ENCODE peak calls at places on chromosomes 5 and 9, in eight cellular contexts. B is B cell, X is cardiac muscle cell, W is AG04450, K is GM12865, Z is neural progenitor cell, Y is IMR-90, P is RWPE1. H is an unnamed sample.

GRCh38 chr5:1515311-1515920 is 8.3 kb downstream of the LPCAT1 start:
- DNase-seq in X (no peak), Z (no peak), P (no peak), B (no peak), K (no peak), W (no peak), Y (no peak), H (no peak)

GRCh38 chr5:84384604-84385575 is at the start of gene EDIL3:
- DNase-seq in X (peak), Y (peak), P (peak), Z (peak), K (no peak), W (no peak), B (no peak), H (no peak)

GRCh38 chr5:171158581-171158980 is 150.5 kb upstream of the TLX3 start:
- DNase-seq in W (no peak), Z (no peak), B (no peak), X (no peak), K (no peak), P (peak), Y (no peak), H (no peak)

GRCh38 chr5:90421136-90421535 is 11.6 kb upstream of the CETN3 start:
- DNase-seq in X (peak), K (peak), W (no peak), Y (peak), B (no peak), Z (peak), P (no peak), H (peak)

GRCh38 chr5:17398439-17398838 is 99.6 kb upstream of the TAF11L2 start:
- DNase-seq in Y (peak), B (no peak), K (no peak), X (peak), Z (no peak), W (peak), P (peak), H (no peak)

GRCh38 chr5:66958126-66958983 is 238.2 kb downstream of the CD180 start:
- DNase-seq in B (no peak), Y (peak), X (peak), Z (no peak), P (peak), W (no peak), K (no peak), H (no peak)

GRCh38 chr9:131714161-131714646 is 25.7 kb downstream of the RAPGEF1 start:
- DNase-seq in Z (no peak), K (no peak), B (no peak), W (peak), X (peak), Y (peak), P (peak), H (no peak)

GRCh38 chr9:84701801-84702200 is 32.3 kb downstream of the NTRK2 start:
- DNase-seq in Y (no peak), X (no peak), W (no peak), B (no peak), K (peak), P (peak), Z (no peak), H (no peak)

GRCh38 chr5:76622973-76623596 is at the start of gene F2RL2:
- DNase-seq in P (peak), B (no peak), K (no peak), X (peak), Y (peak), W (peak), Z (peak), H (no peak)

GRCh38 chr5:148796931-148797330 is 29.5 kb upstream of the ADRB2 start:
- DNase-seq in K (no peak), Y (no peak), W (no peak), Z (no peak), X (no peak), B (no peak), P (peak), H (no peak)

GRCh38 chr5:170333161-170333909 is 35.8 kb upstream of the LCP2 start:
- DNase-seq in W (no peak), Z (peak), X (no peak), K (peak), P (no peak), B (peak), Y (no peak), H (peak)

GRCh38 chr5:76838481-76839261 is 11.1 kb upstream of the S100Z start:
- DNase-seq in Y (peak), K (no peak), Z (no peak), X (no peak), B (no peak), P (no peak), W (no peak), H (no peak)

GRCh38 chr9:5459289-5459829 is 9.0 kb downstream of the CD274 start:
- DNase-seq in P (no peak), Z (no peak), X (peak), Y (no peak), B (no peak), W (no peak), K (peak), H (peak)

GRCh38 chr9:130266236-130267098 is 907 bp downstream of the HMCN2 start:
- DNase-seq in Z (peak), P (no peak), B (no peak), W (no peak), K (no peak), Y (no peak), X (no peak), H (no peak)

GRCh38 chr9:4970970-4971641 is 14.0 kb upstream of the JAK2 start:
- DNase-seq in Z (no peak), B (peak), X (no peak), W (no peak), Y (no peak), K (peak), P (no peak), H (peak)

GRCh38 chr5:143456952-143457547 is 53.6 kb upstream of the NR3C1 start:
- DNase-seq in W (no peak), X (peak), B (no peak), P (peak), Z (no peak), K (no peak), Y (peak), H (no peak)

GRCh38 chr9:84832453-84832852 is 162.9 kb downstream of the NTRK2 start:
- DNase-seq in B (no peak), K (no peak), Z (no peak), Y (no peak), X (no peak), W (no peak), P (no peak), H (no peak)

GRCh38 chr9:36245906-36246305 is 12.3 kb downstream of the GNE start:
- DNase-seq in Z (no peak), X (no peak), P (no peak), W (no peak), Y (peak), B (no peak), K (no peak), H (no peak)

GRCh38 chr9:127968717-127969383 is 11.9 kb downstream of the EEIG1 start:
- DNase-seq in Z (no peak), Y (peak), W (peak), X (peak), B (no peak), K (no peak), P (peak), H (no peak)

GRCh38 chr5:15763754-15764153 is 263.8 kb downstream of the FBXL7 start:
- DNase-seq in K (no peak), Z (no peak), W (no peak), P (no peak), B (no peak), X (peak), Y (peak), H (no peak)

DNA sequence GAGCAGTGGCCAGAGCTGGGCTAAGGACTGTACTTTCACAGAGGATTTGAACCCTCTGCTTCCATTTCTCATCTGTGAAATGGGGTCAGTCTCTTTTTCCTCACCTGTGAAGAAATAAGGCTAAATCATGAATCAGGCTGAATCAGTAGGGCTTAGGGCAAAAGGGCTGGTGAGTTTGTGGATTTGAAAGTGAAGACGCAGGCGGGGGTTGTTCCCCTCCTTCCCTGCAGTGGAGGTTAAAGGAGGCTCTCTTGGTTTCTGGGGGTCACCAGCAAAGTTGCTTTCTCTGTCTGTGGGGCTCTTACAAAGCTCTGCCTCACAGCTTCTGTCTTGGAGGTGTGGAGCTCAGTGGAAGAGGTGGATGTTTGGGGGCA is 17.6 kb upstream of the NDST1 start:
- DNase-seq in P (no peak), Y (no peak), Z (no peak), K (no peak), B (no peak), W (no peak), X (no peak), H (no peak)
- TF ChIP-seq CTCF in P (no peak), Y (no peak), Z (no peak), K (no peak), B (no peak), W (no peak), X (no peak), H (no peak)

DNA sequence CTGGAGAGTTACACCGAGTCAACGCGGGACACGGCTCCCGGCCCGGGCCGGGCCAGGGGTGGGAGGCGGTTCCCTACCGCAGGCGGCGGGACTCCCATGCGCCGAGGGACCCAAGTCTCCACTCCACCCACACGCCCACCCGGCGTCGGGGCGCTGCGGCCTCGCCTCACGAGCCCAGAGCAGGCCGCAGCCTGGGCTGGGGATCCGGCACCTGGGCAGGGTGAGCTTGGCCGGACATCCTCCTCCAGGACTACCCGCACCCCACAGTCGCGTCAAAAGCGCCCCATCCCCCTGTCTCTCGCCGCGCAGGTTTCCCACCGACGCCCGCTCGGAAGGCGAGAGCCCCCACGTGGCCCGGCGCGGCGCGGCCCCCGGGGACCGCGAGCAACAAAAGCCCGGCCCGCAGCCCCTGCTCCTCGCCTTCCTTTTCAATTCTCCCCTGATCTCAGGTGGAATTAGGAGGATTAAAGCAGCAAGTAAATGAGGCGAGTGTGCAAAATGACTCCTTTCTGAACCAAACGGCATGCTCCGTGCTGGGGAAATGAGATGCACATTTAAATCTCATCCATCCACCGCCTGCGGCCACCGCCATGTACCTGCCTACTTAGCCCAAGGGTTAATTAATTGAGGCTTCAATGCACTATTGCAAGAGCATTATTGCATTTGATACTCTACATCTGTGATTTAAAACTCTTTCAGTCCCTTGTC is 196.6 kb upstream of the TBCA start:
- DNase-seq in P (no peak), X (no peak), K (peak), Z (peak), Y (no peak), W (no peak), B (peak), H (peak)
- TF ChIP-seq CTCF in P (no peak), X (no peak), K (peak), Z (peak), Y (peak), W (peak), B (peak), H (peak)

GRCh38 chr5:141881886-141882285 is 3.7 kb upstream of the PCDH1 start:
- DNase-seq in P (no peak), Y (no peak), Z (peak), K (no peak), W (no peak), X (no peak), B (no peak), H (no peak)

GRCh38 chr5:141880961-141881801 is 3.0 kb upstream of the PCDH1 start:
- DNase-seq in X (no peak), B (no peak), Z (peak), Y (no peak), K (peak), W (no peak), P (no peak), H (no peak)

GRCh38 chr5:141878771-141879759 is 855 bp upstream of the PCDH1 start:
- DNase-seq in W (peak), X (peak), Y (peak), B (peak), P (peak), K (peak), Z (peak), H (peak)

GRCh38 chr5:141878186-141878770 is at the start of gene PCDH1:
- DNase-seq in B (peak), K (no peak), Z (peak), P (peak), Y (peak), X (peak), W (no peak), H (no peak)

DNA sequence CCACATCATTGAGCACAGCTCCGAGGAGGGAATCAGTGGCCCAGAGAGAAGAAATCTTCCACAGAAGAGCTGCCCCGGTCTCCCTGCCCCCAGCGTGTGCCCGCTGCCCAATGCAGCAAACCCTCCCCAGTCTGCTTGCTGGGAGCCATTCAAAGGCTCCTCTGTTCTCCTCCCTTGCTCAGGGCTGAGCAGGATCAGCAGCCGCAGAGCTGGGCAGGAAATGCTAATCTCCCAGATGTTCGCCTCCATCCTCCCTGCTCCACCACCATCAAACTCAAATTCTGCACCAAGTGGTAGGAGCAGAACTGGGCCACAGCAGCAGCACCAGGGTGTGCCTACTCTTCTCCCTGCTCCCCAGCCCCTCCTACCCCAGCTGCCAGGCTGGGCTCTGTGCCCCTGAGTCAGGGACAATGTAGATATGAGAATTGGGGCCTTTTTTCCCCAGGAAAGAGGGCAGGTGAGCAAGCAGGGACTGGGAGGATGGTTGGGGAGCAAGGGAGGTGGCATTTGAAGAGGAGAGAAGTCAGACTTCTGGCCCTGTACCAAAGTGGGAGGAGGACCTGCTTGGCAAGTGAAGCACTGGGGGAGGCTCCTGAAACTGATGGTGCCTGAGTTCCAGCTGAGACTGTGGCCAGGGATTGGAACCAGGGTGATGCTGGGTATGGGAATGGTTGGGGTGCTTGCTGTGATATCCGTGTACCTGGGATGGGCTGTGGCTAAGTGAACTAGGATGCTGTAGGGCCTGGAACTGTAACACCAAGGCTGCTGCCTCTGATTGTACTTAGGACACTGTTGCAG is 1.9 kb upstream of the PCDH1 start:
- DNase-seq in Y (no peak), P (no peak), B (no peak), W (no peak), Z (peak), K (no peak), X (no peak), H (no peak)
- TF ChIP-seq CTCF in Y (no peak), P (no peak), B (no peak), W (no peak), Z (no peak), K (no peak), X (no peak), H (no peak)

GRCh38 chr9:107263289-107263688 is 19.8 kb upstream of the RAD23B start:
- DNase-seq in X (no peak), K (no peak), B (no peak), Y (no peak), W (no peak), P (no peak), Z (no peak), H (no peak)

GRCh38 chr9:107260437-107261081 is 22.5 kb upstream of the RAD23B start:
- DNase-seq in W (no peak), Y (no peak), B (peak), X (no peak), Z (peak), K (peak), P (no peak), H (no peak)

GRCh38 chr9:107261106-107261505 is 22.0 kb upstream of the RAD23B start:
- DNase-seq in K (peak), Z (no peak), P (no peak), W (no peak), B (peak), Y (no peak), X (no peak), H (no peak)

DNA sequence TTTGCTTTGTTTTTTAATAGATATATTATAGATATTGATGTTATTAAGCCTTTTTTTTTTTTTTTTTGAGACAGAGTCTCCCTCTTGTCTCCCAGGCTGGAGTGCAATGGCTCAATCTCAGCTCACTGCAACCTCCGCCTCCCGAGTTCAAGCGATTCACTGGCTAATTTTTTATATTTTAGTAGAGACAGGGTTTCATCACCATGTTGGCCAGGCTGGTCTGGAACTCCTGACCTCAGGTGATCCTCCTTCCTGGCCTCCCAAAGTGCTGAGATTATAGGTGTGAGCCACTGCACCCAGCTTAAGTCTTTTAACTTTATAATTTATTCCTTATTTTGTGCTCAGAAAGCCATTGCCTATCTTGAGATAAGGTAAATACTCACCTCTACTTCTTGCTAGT is 24.2 kb upstream of the RAD23B start:
- DNase-seq in Z (no peak), X (no peak), W (no peak), P (no peak), K (no peak), Y (no peak), B (no peak), H (no peak)
- TF ChIP-seq CTCF in Z (no peak), X (no peak), W (no peak), P (no peak), K (no peak), Y (no peak), B (no peak), H (no peak)

GRCh38 chr9:27393054-27393846 is 96.3 kb upstream of the EQTN start:
- DNase-seq in Z (no peak), K (no peak), P (no peak), W (no peak), B (peak), X (no peak), Y (no peak), H (no peak)

GRCh38 chr9:27394154-27394825 is 97.3 kb upstream of the EQTN start:
- DNase-seq in W (no peak), Z (peak), Y (no peak), K (no peak), X (peak), B (no peak), P (no peak), H (no peak)

GRCh38 chr9:27394826-27395201 is 97.9 kb upstream of the EQTN start:
- DNase-seq in W (no peak), Z (peak), P (no peak), X (no peak), B (no peak), K (no peak), Y (no peak), H (no peak)

GRCh38 chr9:27392451-27392850 is 95.5 kb upstream of the EQTN start:
- DNase-seq in P (no peak), Z (no peak), W (no peak), X (no peak), K (no peak), Y (no peak), B (no peak), H (no peak)

GRCh38 chr9:27391495-27391894 is 94.5 kb upstream of the EQTN start:
- DNase-seq in B (no peak), Y (no peak), P (no peak), K (no peak), W (no peak), X (no peak), Z (no peak), H (no peak)
- TF ChIP-seq CTCF in B (no peak), Y (no peak), P (no peak), K (no peak), W (no peak), X (no peak), Z (no peak), H (no peak)

DNA sequence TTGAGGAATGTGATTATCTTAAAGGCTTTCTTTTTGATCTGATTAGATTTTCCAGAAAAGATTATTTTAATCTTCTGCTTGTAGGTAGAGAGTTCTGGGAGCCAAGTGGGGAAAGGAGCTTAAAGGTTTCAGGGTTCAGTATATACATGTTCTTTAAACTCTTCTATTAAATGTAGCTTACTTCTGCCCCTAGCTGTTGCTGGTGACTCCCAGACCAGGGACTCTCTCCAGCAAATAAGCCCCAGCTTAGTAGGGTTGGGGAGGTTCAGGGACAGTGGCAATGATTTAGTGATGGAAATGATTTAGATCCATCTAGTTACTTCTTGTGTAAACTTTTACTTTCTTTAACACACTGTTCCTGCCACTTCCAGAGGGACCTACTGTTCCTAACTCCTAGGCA is 72.2 kb downstream of the SLC12A2 start:
- DNase-seq in B (no peak), X (no peak), Z (peak), W (no peak), Y (no peak), K (no peak), P (no peak), H (no peak)
- TF ChIP-seq CTCF in B (no peak), X (no peak), Z (no peak), W (no peak), Y (no peak), K (no peak), P (no peak), H (no peak)

DNA sequence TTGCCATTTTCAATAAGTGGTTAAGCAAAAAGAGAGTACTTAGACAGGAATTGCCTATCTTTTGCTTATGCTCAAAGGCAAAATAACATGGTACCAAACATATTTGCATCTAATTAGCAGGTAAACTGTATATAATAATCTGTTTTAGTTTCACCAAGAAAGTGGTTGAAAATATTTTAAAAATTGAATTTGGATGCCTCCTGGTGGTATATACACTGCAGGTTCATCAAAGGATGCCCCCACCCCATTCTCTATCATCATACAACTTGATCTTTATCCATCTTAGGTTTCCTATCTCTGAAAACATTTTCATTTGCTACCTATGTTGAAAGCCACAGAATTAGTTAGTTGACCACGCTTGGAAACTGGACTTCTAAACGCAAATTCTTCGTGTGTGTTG is 47.0 kb upstream of the MROH2B start:
- DNase-seq in X (no peak), B (no peak), W (no peak), Z (no peak), P (no peak), Y (no peak), K (no peak), H (no peak)
- TF ChIP-seq CTCF in X (peak), B (no peak), W (peak), Z (no peak), P (no peak), Y (peak), K (no peak), H (no peak)

GRCh38 chr5:64834611-64835010 is 65.9 kb downstream of the CWC27 start:
- DNase-seq in K (no peak), Y (no peak), P (no peak), B (no peak), Z (peak), X (peak), W (no peak), H (no peak)
- TF ChIP-seq CTCF in K (no peak), Y (no peak), P (no peak), B (no peak), Z (no peak), X (no peak), W (no peak), H (no peak)

H was measured in activated CD8-positive, alpha-beta T cell treated with anti-CD3 and anti-CD28 coated beads for 36 hours.